ENCODE peak calls at places on chromosomes 12 and 14, in seven cellular contexts. L is activated CD8-positive, alpha-beta memory T cell treated with anti-CD3 and anti-CD28 coated beads, Interleukin-2, amount 50 U/mL, for 4 hours; N is CD4-positive, alpha-beta T cell; C is nephron progenitor cell; A is GM04504; I is M059J; F is activated naive CD4-positive, alpha-beta T cell treated with anti-CD3 and anti-CD28 coated beads, Interleukin-2, amount 10 ng/mL, durations not matched to agents 7 days and 5 days. Z is an unnamed sample.
A peak's percentile ranks its signal among the peaks of the same experiment; 100 is the strongest.

GRCh38 chr12:53659011-53659551 is 16.8 kb downstream of the ATP5MC2 start:
- DNase-seq in I (peak; percentile 82), N (no peak), L (no peak), C (peak; percentile 9), A (no peak), F (no peak), Z (no peak)

GRCh38 chr14:92651106-92651792 is 97.2 kb downstream of the LGMN start:
- DNase-seq in I (no peak), F (peak; percentile 91), A (no peak), N (peak; percentile 86), C (no peak), L (peak; percentile 77), Z (no peak)

GRCh38 chr14:23494223-23494622 is 24.7 kb downstream of the NGDN start:
- DNase-seq in L (no peak), C (no peak), I (no peak), A (no peak), N (no peak), F (no peak), Z (peak; percentile 31)

GRCh38 chr14:28785096-28785952 is 18.7 kb downstream of the FOXG1 start:
- DNase-seq in A (no peak), N (no peak), F (no peak), C (peak; percentile 49), I (peak; percentile 90), L (no peak), Z (no peak)

GRCh38 chr12:121939190-121939589 is 20.8 kb downstream of the CFAP251 start:
- DNase-seq in A (no peak), L (no peak), N (no peak), C (no peak), I (no peak), F (no peak), Z (no peak)

GRCh38 chr14:68449565-68450295 is 343.1 kb downstream of the ZFP36L1 start:
- DNase-seq in C (peak; percentile 36), L (no peak), N (no peak), I (no peak), F (no peak), A (no peak), Z (no peak)

GRCh38 chr12:105538880-105539279 is 208.4 kb downstream of the C12orf75 start:
- DNase-seq in C (no peak), N (no peak), F (no peak), A (no peak), I (no peak), L (no peak), Z (peak; percentile 73)

GRCh38 chr14:76647699-76648298 is 113.5 kb upstream of the VASH1 start:
- DNase-seq in A (peak; percentile 28), F (peak; percentile 31), I (peak; percentile 59), N (no peak), L (no peak), C (peak; percentile 35), Z (no peak)

GRCh38 chr12:96534339-96534738 is 45.0 kb downstream of the CFAP54 start:
- DNase-seq in L (no peak), F (no peak), I (no peak), A (no peak), C (no peak), N (no peak), Z (no peak)

GRCh38 chr12:65004270-65004669 is 116.8 kb downstream of the WIF1 start:
- DNase-seq in A (no peak), I (peak; percentile 1), F (no peak), L (no peak), C (no peak), N (no peak), Z (no peak)

GRCh38 chr12:120709976-120710804 is at the start of gene UNC119B:
- DNase-seq in I (peak; percentile 59), N (peak; percentile 59), A (no peak), L (peak; percentile 79), F (peak; percentile 83), C (peak; percentile 87), Z (no peak)

GRCh38 chr14:93078830-93079229 is 36.9 kb downstream of the ITPK1 start:
- DNase-seq in A (peak; percentile 84), F (no peak), I (no peak), L (no peak), N (no peak), C (no peak), Z (peak; percentile 80)

Z was measured in AG04449.